ENCODE peak calls at places on chromosomes 1 and 21, in seven cellular contexts. O is activated T-cell treated with anti-CD3 and anti-CD28 coated beads, Interleukin-2, amount 50 U/mL, for 72 hours; L is fibroblast of lung; P is smooth muscle cell of the brain vasculature; T is putamen; X is activated CD4-positive, alpha-beta T cell treated with anti-CD3 and anti-CD28 coated beads, Interleukin-2, amount 10 ng/mL, durations not matched to agents 7 days and 5 days; Z is activated naive CD4-positive, alpha-beta T cell. E is an unnamed sample.

GRCh38 chr1:169288011-169288414 is 79.6 kb downstream of the NME7 start:
- DNase-seq in O (no peak), L (no peak), P (no peak), T (no peak), X (no peak), Z (no peak), E (no peak)

GRCh38 chr1:233245191-233245765 is 50.2 kb downstream of the PCNX2 start:
- DNase-seq in O (no peak), L (no peak), P (no peak), T (no peak), X (no peak), Z (no peak), E (no peak)

GRCh38 chr21:26965567-26966359 is 1.1 kb downstream of the ADAMTS5 start:
- DNase-seq in O (no peak), L (no peak), P (no peak), T (no peak), X (no peak), Z (no peak), E (no peak)

GRCh38 chr1:29809446-29810120 is 573.3 kb downstream of the PTPRU start:
- DNase-seq in O (no peak), L (no peak), P (no peak), T (no peak), X (no peak), Z (no peak), E (no peak)

GRCh38 chr1:55696181-55696580 is 481.0 kb upstream of the USP24 start:
- DNase-seq in O (no peak), L (peak), P (no peak), T (no peak), X (no peak), Z (no peak), E (no peak)

GRCh38 chr1:169160845-169161511 is 54.5 kb downstream of the ATP1B1 start:
- DNase-seq in O (no peak), L (peak), P (no peak), T (no peak), X (no peak), Z (no peak), E (no peak)

GRCh38 chr1:228860911-228861829 is 125.9 kb downstream of the RHOU start:
- DNase-seq in O (peak), L (peak), P (no peak), T (no peak), X (no peak), Z (no peak), E (no peak)

GRCh38 chr1:85289207-85289847 is 12.9 kb upstream of the BCL10 start:
- DNase-seq in O (peak), L (peak), P (no peak), T (no peak), X (no peak), Z (no peak), E (no peak)

GRCh38 chr1:24391882-24392603 is 21.5 kb downstream of the STPG1 start:
- DNase-seq in O (peak), L (peak), P (no peak), T (peak), X (peak), Z (peak), E (no peak)